ENCODE peak calls at places on chromosomes 16 and 17, in ten cellular contexts. Y is RPMI7951; Z is brain microvascular endothelial cell; P is NCI-H2227 treated with DMSO at 0.1 percent for 48 hours; A is HTR-8/SVneo; M is NCI-H345; X is activated CD4-positive, alpha-beta T cell treated with anti-CD3 and anti-CD28 coated beads, Interleukin-2, amount 10 ng/mL, durations not matched to agents 7 days and 5 days; Q is RPMI8226; U is renal cortical epithelial cell; E is NCI-H1048. T is an unnamed sample.

GRCh38 chr17:66152756-66153155 is 39.2 kb downstream of the CEP112 start:
- DNase-seq in Y (peak), Z (peak), P (no peak), A (no peak), M (no peak), X (no peak), Q (no peak), U (peak), E (no peak), T (no peak)

GRCh38 chr17:75662511-75662910 is 4.4 kb downstream of the RECQL5 start:
- DNase-seq in Y (no peak), Z (no peak), P (no peak), A (no peak), M (no peak), X (no peak), Q (no peak), U (no peak), E (no peak), T (no peak)

GRCh38 chr17:37465058-37465616 is 24.6 kb upstream of the DUSP14 start:
- DNase-seq in Y (peak), Z (peak), P (no peak), A (peak), M (no peak), X (no peak), Q (no peak), U (no peak), E (no peak), T (no peak)

GRCh38 chr17:68198931-68199836 is 48.7 kb upstream of the AMZ2 start:
- DNase-seq in Y (no peak), Z (no peak), P (no peak), A (no peak), M (peak), X (peak), Q (no peak), U (no peak), E (no peak), T (no peak)

GRCh38 chr17:76492250-76492988 is 8.8 kb downstream of the RHBDF2 start:
- DNase-seq in Y (no peak), Z (no peak), P (no peak), A (no peak), M (no peak), X (no peak), Q (peak), U (no peak), E (no peak), T (no peak)

GRCh38 chr17:79721993-79722671 is 8.6 kb upstream of the ENPP7 start:
- DNase-seq in Y (peak), Z (peak), P (no peak), A (peak), M (no peak), X (no peak), Q (peak), U (no peak), E (no peak), T (no peak)

GRCh38 chr16:48231675-48232214 is 12.4 kb upstream of the LONP2 start:
- DNase-seq in Y (peak), Z (peak), P (no peak), A (peak), M (no peak), X (peak), Q (peak), U (peak), E (no peak), T (peak)

GRCh38 chr17:62671553-62671952 is 44.1 kb downstream of the MRC2 start:
- DNase-seq in Y (no peak), Z (no peak), P (peak), A (no peak), M (peak), X (no peak), Q (peak), U (no peak), E (no peak), T (no peak)

GRCh38 chr17:246226-246625 is 64.8 kb upstream of the DOC2B start:
- DNase-seq in Y (no peak), Z (no peak), P (no peak), A (no peak), M (no peak), X (no peak), Q (no peak), U (no peak), E (no peak), T (no peak)

GRCh38 chr16:10941127-10941933 is 938 bp downstream of the DEXI start:
- DNase-seq in Y (no peak), Z (no peak), P (no peak), A (no peak), M (no peak), X (no peak), Q (peak), U (no peak), E (no peak), T (no peak)

GRCh38 chr17:75864448-75864871 is 9.3 kb upstream of the WBP2 start:
- DNase-seq in Y (no peak), Z (peak), P (no peak), A (no peak), M (peak), X (peak), Q (peak), U (no peak), E (no peak), T (peak)

GRCh38 chr17:79832211-79833109 is 6.8 kb downstream of the CBX4 start:
- DNase-seq in Y (peak), Z (no peak), P (no peak), A (no peak), M (no peak), X (no peak), Q (no peak), U (no peak), E (no peak), T (peak)

GRCh38 chr17:57442914-57443571 is 186.7 kb downstream of the MSI2 start:
- DNase-seq in Y (peak), Z (no peak), P (no peak), A (no peak), M (no peak), X (peak), Q (no peak), U (peak), E (no peak), T (peak)

GRCh38 chr17:41176744-41177387 is 1.2 kb downstream of the KRTAP4-2 start:
- DNase-seq in Y (no peak), Z (no peak), P (no peak), A (no peak), M (no peak), X (no peak), Q (peak), U (no peak), E (no peak), T (no peak)

GRCh38 chr16:80580109-80580832 is 39.5 kb downstream of the DYNLRB2 start:
- DNase-seq in Y (peak), Z (peak), P (no peak), A (no peak), M (no peak), X (peak), Q (no peak), U (peak), E (no peak), T (no peak)

GRCh38 chr16:79599256-79599836 is 1.2 kb downstream of the MAF start:
- DNase-seq in Y (peak), Z (no peak), P (no peak), A (no peak), M (peak), X (peak), Q (no peak), U (no peak), E (no peak), T (no peak)

GRCh38 chr17:28712037-28712704 is 483 bp upstream of the PROCA1 start:
- DNase-seq in Y (no peak), Z (no peak), P (no peak), A (no peak), M (peak), X (peak), Q (no peak), U (no peak), E (no peak), T (no peak)

GRCh38 chr16:16797239-16797638 is 418.3 kb downstream of the NPIPA7 start:
- DNase-seq in Y (peak), Z (no peak), P (no peak), A (no peak), M (no peak), X (no peak), Q (peak), U (no peak), E (no peak), T (no peak)

GRCh38 chr16:75377971-75378386 is 55.3 kb downstream of the CFDP1 start:
- DNase-seq in Y (peak), Z (peak), P (peak), A (peak), M (no peak), X (no peak), Q (no peak), U (peak), E (no peak), T (peak)

GRCh38 chr16:27826081-27826892 is 237.2 kb downstream of the GSG1L start:
- DNase-seq in Y (no peak), Z (no peak), P (no peak), A (no peak), M (no peak), X (no peak), Q (no peak), U (no peak), E (no peak), T (no peak)

GRCh38 chr17:39742856-39743436 is 5.2 kb downstream of the GRB7 start:
- DNase-seq in Y (no peak), Z (no peak), P (no peak), A (no peak), M (no peak), X (no peak), Q (no peak), U (no peak), E (no peak), T (no peak)

GRCh38 chr17:31310260-31310659 is 3.6 kb downstream of the EVI2B start:
- DNase-seq in Y (no peak), Z (no peak), P (no peak), A (no peak), M (no peak), X (peak), Q (peak), U (no peak), E (no peak), T (no peak)

GRCh38 chr17:28717578-28718316 is at the start of gene RAB34:
- DNase-seq in Y (peak), Z (peak), P (no peak), A (peak), M (no peak), X (no peak), Q (no peak), U (peak), E (peak), T (peak)

GRCh38 chr16:88768041-88768876 is 16.8 kb downstream of the PIEZO1 start:
- DNase-seq in Y (peak), Z (no peak), P (peak), A (no peak), M (peak), X (no peak), Q (no peak), U (peak), E (no peak), T (no peak)

GRCh38 chr17:28131592-28131991 is 89.1 kb downstream of the NLK start:
- DNase-seq in Y (no peak), Z (peak), P (no peak), A (no peak), M (no peak), X (no peak), Q (no peak), U (no peak), E (no peak), T (no peak)

GRCh38 chr16:1347286-1347855 is 4.3 kb downstream of the TSR3 start:
- DNase-seq in Y (no peak), Z (no peak), P (no peak), A (no peak), M (no peak), X (no peak), Q (no peak), U (no peak), E (no peak), T (no peak)

GRCh38 chr16:75239463-75240122 is 11.8 kb downstream of the BCAR1 start:
- DNase-seq in Y (no peak), Z (no peak), P (no peak), A (no peak), M (no peak), X (no peak), Q (no peak), U (no peak), E (no peak), T (no peak)

GRCh38 chr17:72365857-72366415 is 245.1 kb downstream of the SOX9 start:
- DNase-seq in Y (peak), Z (no peak), P (no peak), A (no peak), M (no peak), X (no peak), Q (no peak), U (no peak), E (no peak), T (no peak)

GRCh38 chr17:68955181-68955841 is at the start of gene ABCA8:
- DNase-seq in Y (no peak), Z (peak), P (no peak), A (peak), M (no peak), X (no peak), Q (no peak), U (no peak), E (no peak), T (no peak)

T was measured in H54.